ENCODE peak calls at places on chromosomes 12 and 14, in four cellular contexts. J is K562, U is HepG2, R is GM12878. W is an unnamed sample.

GRCh38 chr12:68119250-68119649 is 40.3 kb downstream of the IFNG start:
- DNase-seq in U (no peak), J (no peak), R (no peak), W (peak)

GRCh38 chr12:102343361-102344121 is 136.8 kb downstream of the IGF1 start:
- DNase-seq in J (no peak), R (no peak), U (peak), W (no peak)

GRCh38 chr14:30355431-30355913 is 203.5 kb upstream of the G2E3 start:
- DNase-seq in R (peak), U (peak), J (no peak), W (no peak)

GRCh38 chr12:76030378-76031080 is 1.0 kb downstream of the PHLDA1 start:
- DNase-seq in J (no peak), R (no peak), U (no peak), W (peak)

GRCh38 chr12:65925626-65926025 is 101.3 kb downstream of the HMGA2 start:
- DNase-seq in R (no peak), J (no peak), U (peak), W (no peak)

GRCh38 chr12:69642531-69642930 is 31.8 kb upstream of the LRRC10 start:
- DNase-seq in J (no peak), R (no peak), U (no peak), W (no peak)

GRCh38 chr12:24708718-24709117 is 240.2 kb downstream of the BCAT1 start:
- DNase-seq in J (peak), R (no peak), U (no peak), W (no peak)

GRCh38 chr12:121512561-121512960 is 68.3 kb downstream of the KDM2B start:
- DNase-seq in R (no peak), J (no peak), U (no peak), W (no peak)

GRCh38 chr14:37027188-37027824 is 145.1 kb downstream of the SLC25A21 start:
- DNase-seq in J (no peak), U (no peak), R (no peak), W (no peak)

GRCh38 chr14:99354166-99354875 is 82.3 kb upstream of the BCL11B start:
- DNase-seq in U (no peak), R (no peak), J (no peak), W (no peak)

GRCh38 chr12:91215940-91216454 is 33.4 kb upstream of the DCN start:
- DNase-seq in U (no peak), J (no peak), R (no peak), W (no peak)

GRCh38 chr12:73445658-73446324 is 1091.8 kb upstream of the ATXN7L3B start:
- DNase-seq in R (no peak), U (no peak), J (no peak), W (no peak)

GRCh38 chr12:111396726-111397445 is 8.8 kb upstream of the SH2B3 start:
- DNase-seq in U (peak), J (peak), R (no peak), W (peak)

GRCh38 chr14:95488376-95489162 is 27.9 kb downstream of the SYNE3 start:
- DNase-seq in J (no peak), R (no peak), U (no peak), W (no peak)

GRCh38 chr14:95486875-95487668 is 29.4 kb downstream of the SYNE3 start:
- DNase-seq in J (no peak), R (no peak), U (no peak), W (no peak)

GRCh38 chr14:95485222-95485819 is 31.1 kb downstream of the SYNE3 start:
- DNase-seq in U (no peak), J (no peak), R (no peak), W (no peak)

GRCh38 chr14:95489163-95489887 is 27.1 kb downstream of the SYNE3 start:
- DNase-seq in U (peak), J (no peak), R (no peak), W (no peak)

GRCh38 chr14:95487669-95488084 is 28.8 kb downstream of the SYNE3 start:
- DNase-seq in U (no peak), J (no peak), R (no peak), W (no peak)
- TF ChIP-seq TAF1 in U (no peak), J (no peak), R (no peak), W (no peak)

GRCh38 chr14:91414475-91415342 is 2.9 kb downstream of the CCDC88C start:
- DNase-seq in R (no peak), J (no peak), U (no peak), W (no peak)
- H3K4me3 ChIP-seq in R (peak), J (no peak), U (no peak), W (no peak)

GRCh38 chr12:52577316-52577715 is 3.7 kb upstream of the KRT74 start:
- DNase-seq in J (no peak), U (no peak), R (no peak), W (no peak)

GRCh38 chr12:52573306-52573705 is 337 bp downstream of the KRT74 start:
- DNase-seq in J (no peak), R (no peak), U (no peak), W (no peak)

GRCh38 chr12:52573743-52574142 is at the start of gene KRT74:
- DNase-seq in J (no peak), U (no peak), R (no peak), W (no peak)

GRCh38 chr12:52575256-52575655 is 1.6 kb upstream of the KRT74 start:
- DNase-seq in J (no peak), U (no peak), R (no peak), W (no peak)

DNA sequence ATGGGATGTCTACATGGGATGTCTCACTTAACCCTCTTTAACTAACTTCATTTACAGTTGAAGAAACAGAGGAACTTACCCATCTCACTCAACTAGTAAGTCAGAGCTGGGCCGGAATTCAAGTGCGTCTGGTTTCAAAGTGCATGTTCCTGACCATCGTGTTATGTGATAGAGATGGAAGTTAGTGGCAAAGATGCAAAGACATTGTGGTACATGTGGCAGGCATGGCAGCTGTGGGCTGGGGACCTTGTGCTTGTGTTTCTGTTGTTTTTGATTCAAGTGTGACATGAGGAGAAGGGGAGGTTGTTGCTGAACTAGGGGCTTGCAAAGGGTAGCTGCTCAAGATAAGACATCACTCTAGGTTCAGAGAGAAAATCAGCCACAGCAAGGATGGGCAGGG is 2.3 kb upstream of the KRT74 start:
- DNase-seq in J (no peak), U (no peak), R (no peak), W (no peak)
- TF ChIP-seq MXI1 in J (no peak), U (no peak), R (no peak), W (no peak)

GRCh38 chr14:75784314-75784686 is 123.3 kb downstream of the TTLL5 start:
- DNase-seq in U (no peak), J (no peak), R (no peak), W (no peak)

GRCh38 chr14:75783602-75784313 is 122.7 kb downstream of the TTLL5 start:
- DNase-seq in R (no peak), J (no peak), U (no peak), W (no peak)

GRCh38 chr14:75781096-75781495 is 120.0 kb downstream of the TTLL5 start:
- DNase-seq in U (no peak), R (no peak), J (no peak), W (no peak)

DNA sequence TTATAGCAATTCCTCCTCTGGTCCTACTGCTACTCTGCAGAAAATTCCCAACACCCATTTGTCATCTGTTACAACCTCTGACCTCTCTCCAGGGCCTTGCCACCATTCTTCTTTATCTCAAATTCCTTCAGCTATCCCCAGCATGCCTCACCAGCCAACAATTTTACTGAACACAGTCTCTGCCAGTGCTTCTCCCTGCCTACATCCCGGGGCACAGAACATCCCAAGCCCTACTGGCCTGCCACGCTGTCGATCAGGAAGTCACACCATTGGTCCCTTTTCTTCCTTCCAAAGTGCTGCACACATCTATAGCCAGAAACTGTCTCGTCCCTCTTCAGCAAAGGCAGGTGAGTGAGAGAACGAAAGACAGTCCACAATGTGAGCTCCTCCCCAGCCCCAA is 122.1 kb downstream of the TTLL5 start:
- DNase-seq in J (no peak), U (no peak), R (no peak), W (no peak)
- TF ChIP-seq TAF1 in J (no peak), U (no peak), R (no peak), W (no peak)

GRCh38 chr12:53214687-53215455 is 7.8 kb upstream of the ITGB7 start:
- DNase-seq in R (no peak), J (no peak), U (no peak), W (no peak)
- H3K4me3 ChIP-seq in R (no peak), J (no peak), U (no peak), W (no peak)

DNA sequence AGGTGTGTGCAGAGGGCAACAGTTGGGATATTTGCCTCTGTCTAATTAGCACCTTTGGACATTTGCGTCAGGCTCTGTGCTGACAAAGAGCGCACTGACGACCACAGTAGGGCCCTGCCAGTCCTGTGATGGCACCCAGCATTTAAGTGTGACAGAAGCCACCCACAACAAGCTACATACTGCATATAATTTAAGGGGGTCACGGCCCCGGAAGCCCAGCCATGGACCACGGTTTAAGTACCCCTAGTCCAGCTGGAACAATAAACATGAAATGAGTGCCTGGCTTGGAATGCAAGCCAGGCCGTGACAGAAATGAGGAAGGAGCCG is 16.8 kb upstream of the DYNC1H1 start:
- DNase-seq in J (no peak), R (no peak), U (no peak), W (peak)
- TF ChIP-seq MXI1 in J (no peak), R (no peak), U (no peak), W (no peak)